ENCODE peak calls at places on chromosomes 11 and 22, in nine cellular contexts. C, O, Q, F, W, T, L, J and Y are unnamed samples. For H3K27me3, the result is how much of the 10 kb centered on the place peaks cover.

GRCh38 chr11:60919320-60919719 is 4.9 kb upstream of the TMEM132A start:
- DNase-seq in L (no peak), O (no peak), Q (no peak), F (no peak), C (no peak), T (no peak), J (no peak), W (no peak), Y (no peak)

GRCh38 chr11:31782243-31782642 is 28.9 kb downstream of the PAX6 start:
- DNase-seq in T (no peak), F (no peak), W (no peak), J (no peak), C (no peak), Q (no peak), L (no peak), O (no peak), Y (no peak)

GRCh38 chr11:45538363-45538762 is 127.1 kb downstream of the CHST1 start:
- DNase-seq in O (no peak), W (peak), L (no peak), J (peak), F (peak), Q (no peak), C (no peak), T (no peak), Y (no peak)

GRCh38 chr11:102464859-102465500 is 12.4 kb upstream of the TMEM123 start:
- DNase-seq in T (no peak), O (no peak), Q (no peak), F (no peak), L (no peak), J (no peak), C (no peak), W (no peak), Y (no peak)

GRCh38 chr11:61377461-61378160 is 14.8 kb upstream of the TMEM216 start:
- DNase-seq in F (no peak), L (no peak), O (no peak), W (no peak), J (no peak), Q (no peak), T (no peak), C (peak), Y (no peak)

GRCh38 chr11:68706237-68706636 is 21.9 kb downstream of the GAL start:
- DNase-seq in F (no peak), O (no peak), J (no peak), W (no peak), C (no peak), L (no peak), T (no peak), Q (peak), Y (no peak)

GRCh38 chr11:74024630-74025029 is 15.7 kb upstream of the UCP3 start:
- DNase-seq in T (no peak), J (peak), L (no peak), F (peak), C (peak), W (peak), O (no peak), Q (no peak), Y (no peak)

GRCh38 chr11:2703487-2704141 is 3.8 kb upstream of the KCNQ1OT1 start:
- DNase-seq in O (no peak), T (no peak), J (peak), Q (peak), W (peak), L (no peak), F (peak), C (no peak), Y (peak)

GRCh38 chr11:68960299-68961071 is 20.3 kb downstream of the MRGPRD start:
- DNase-seq in C (no peak), W (no peak), F (no peak), Q (no peak), T (no peak), L (no peak), O (no peak), J (peak), Y (no peak)

GRCh38 chr11:71542856-71543743 is 5.1 kb upstream of the KRTAP5-9 start:
- DNase-seq in L (no peak), F (peak), T (no peak), J (no peak), Q (no peak), C (peak), O (no peak), W (no peak), Y (no peak)

GRCh38 chr11:69750875-69751597 is 24.1 kb downstream of the FGF4 start:
- DNase-seq in W (no peak), F (no peak), T (no peak), O (no peak), J (peak), C (no peak), Q (no peak), L (no peak), Y (no peak)

GRCh38 chr22:22103078-22103593 is 120.5 kb upstream of the TOP3B start:
- DNase-seq in J (no peak), C (peak), T (no peak), O (no peak), W (no peak), Q (peak), F (no peak), L (no peak), Y (no peak)

GRCh38 chr22:50200333-50201190 is at the start of gene SELENOO:
- DNase-seq in W (peak), F (peak), J (peak), L (peak), T (no peak), C (peak), Q (peak), O (no peak), Y (peak)

GRCh38 chr11:90542092-90542491 is 319.2 kb upstream of the CHORDC1 start:
- DNase-seq in F (no peak), C (no peak), J (no peak), L (no peak), O (no peak), T (no peak), Q (no peak), W (no peak), Y (no peak)

GRCh38 chr11:43942651-43943356 is 367 bp downstream of the C11orf96 start:
- DNase-seq in O (no peak), Q (peak), F (peak), L (peak), W (no peak), T (no peak), C (peak), J (peak), Y (no peak)

GRCh38 chr11:123062892-123063395 is 1.0 kb upstream of the HSPA8 start:
- DNase-seq in O (no peak), J (no peak), Q (peak), F (peak), C (peak), T (no peak), W (no peak), L (no peak), Y (no peak)

GRCh38 chr11:8094656-8095055 is 13.6 kb downstream of the TUB start:
- DNase-seq in C (no peak), W (no peak), O (no peak), T (no peak), L (no peak), J (no peak), F (no peak), Q (no peak), Y (no peak)

GRCh38 chr22:36221799-36222751 is 17.3 kb downstream of the APOL2 start:
- DNase-seq in L (no peak), F (peak), W (no peak), O (no peak), C (peak), J (peak), T (peak), Q (peak), Y (peak)

GRCh38 chr22:47798229-47798628 is 1035.8 kb downstream of the TBC1D22A start:
- DNase-seq in O (no peak), F (no peak), L (no peak), W (no peak), J (no peak), T (no peak), Q (no peak), C (no peak), Y (no peak)

GRCh38 chr22:24156915-24157782 is 24.1 kb upstream of the SUSD2 start:
- DNase-seq in T (peak), O (no peak), F (peak), L (peak), Q (peak), W (peak), C (peak), J (peak), Y (peak)

GRCh38 chr22:20433686-20434241 is 3.9 kb downstream of the SCARF2 start:
- DNase-seq in F (no peak), O (no peak), L (peak), C (no peak), Q (no peak), J (peak), T (no peak), W (no peak), Y (no peak)

GRCh38 chr11:107427569-107428180 is 29.9 kb downstream of the CWF19L2 start:
- DNase-seq in J (no peak), Q (no peak), O (no peak), W (no peak), T (no peak), L (no peak), C (no peak), F (peak), Y (peak)

GRCh38 chr11:73645570-73645969 is 811 bp upstream of the PLEKHB1 start:
- DNase-seq in O (no peak), L (no peak), T (no peak), W (no peak), C (no peak), Q (peak), J (no peak), F (peak), Y (no peak)

GRCh38 chr11:83403990-83404389 is 117.8 kb upstream of the CCDC90B start:
- DNase-seq in C (no peak), O (no peak), Q (peak), T (no peak), J (no peak), W (no peak), L (no peak), F (no peak), Y (peak)

GRCh38 chr22:22786301-22787115 is 101.1 kb upstream of the IGLL5 start:
- DNase-seq in T (no peak), O (no peak), F (no peak), W (no peak), L (no peak), J (no peak), Q (no peak), C (no peak), Y (no peak)

GRCh38 chr22:39243443-39244072 is 1.2 kb downstream of the PDGFB start:
- DNase-seq in J (no peak), T (no peak), L (no peak), Q (peak), F (no peak), W (no peak), O (no peak), C (no peak), Y (no peak)

GRCh38 chr22:39242389-39242808 is 2.4 kb downstream of the PDGFB start:
- DNase-seq in J (no peak), L (no peak), F (no peak), O (no peak), W (no peak), Q (peak), C (no peak), T (no peak), Y (no peak)

GRCh38 chr22:39241632-39242388 is 3.0 kb downstream of the PDGFB start:
- DNase-seq in Q (no peak), O (no peak), W (no peak), L (no peak), F (no peak), C (peak), J (no peak), T (no peak), Y (no peak)

GRCh38 chr22:39244073-39244495 is 698 bp downstream of the PDGFB start:
- DNase-seq in W (no peak), F (no peak), L (no peak), Q (no peak), C (peak), O (no peak), J (no peak), T (no peak), Y (no peak)

DNA sequence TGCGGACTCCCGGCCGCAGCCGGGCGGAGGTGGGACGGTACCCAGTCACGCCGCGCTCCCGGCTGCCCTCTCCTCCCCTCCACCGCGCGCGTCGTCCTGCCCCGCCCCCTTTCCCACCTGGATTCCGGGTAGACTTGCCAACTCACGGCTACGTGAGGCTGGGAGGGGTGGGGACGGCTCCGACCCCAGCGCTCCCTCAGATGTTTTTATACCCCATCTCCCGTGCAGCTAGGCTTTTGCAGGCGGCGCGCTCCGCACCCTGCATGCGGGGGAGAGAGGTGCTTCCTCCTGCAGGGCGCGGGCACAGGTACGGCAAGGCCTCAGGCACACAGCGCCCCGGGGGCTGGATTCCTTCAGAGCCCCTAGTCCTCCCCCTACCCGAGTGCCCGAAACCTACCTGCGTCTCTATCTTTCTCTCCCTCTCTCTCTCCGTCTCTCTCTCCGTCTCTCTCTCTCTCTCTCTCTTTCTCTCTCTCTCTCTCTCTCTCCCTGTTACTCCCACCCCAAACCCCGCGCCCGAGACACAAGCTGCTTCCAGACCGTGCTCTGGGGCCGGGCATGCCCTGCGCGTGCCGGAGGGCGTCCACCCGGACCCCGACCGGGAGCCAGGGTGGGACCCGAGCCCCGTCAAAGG is 1.9 kb downstream of the PDGFB start:
- DNase-seq in Q (peak), F (no peak), W (no peak), O (no peak), L (no peak), C (no peak), T (no peak), J (no peak), Y (no peak)
- H3K27me3 ChIP-seq in Q (half or more), F (under half), W (under half), O (under half), L (under half), C (under half), T (under half), J (under half), Y (under half)

DNA sequence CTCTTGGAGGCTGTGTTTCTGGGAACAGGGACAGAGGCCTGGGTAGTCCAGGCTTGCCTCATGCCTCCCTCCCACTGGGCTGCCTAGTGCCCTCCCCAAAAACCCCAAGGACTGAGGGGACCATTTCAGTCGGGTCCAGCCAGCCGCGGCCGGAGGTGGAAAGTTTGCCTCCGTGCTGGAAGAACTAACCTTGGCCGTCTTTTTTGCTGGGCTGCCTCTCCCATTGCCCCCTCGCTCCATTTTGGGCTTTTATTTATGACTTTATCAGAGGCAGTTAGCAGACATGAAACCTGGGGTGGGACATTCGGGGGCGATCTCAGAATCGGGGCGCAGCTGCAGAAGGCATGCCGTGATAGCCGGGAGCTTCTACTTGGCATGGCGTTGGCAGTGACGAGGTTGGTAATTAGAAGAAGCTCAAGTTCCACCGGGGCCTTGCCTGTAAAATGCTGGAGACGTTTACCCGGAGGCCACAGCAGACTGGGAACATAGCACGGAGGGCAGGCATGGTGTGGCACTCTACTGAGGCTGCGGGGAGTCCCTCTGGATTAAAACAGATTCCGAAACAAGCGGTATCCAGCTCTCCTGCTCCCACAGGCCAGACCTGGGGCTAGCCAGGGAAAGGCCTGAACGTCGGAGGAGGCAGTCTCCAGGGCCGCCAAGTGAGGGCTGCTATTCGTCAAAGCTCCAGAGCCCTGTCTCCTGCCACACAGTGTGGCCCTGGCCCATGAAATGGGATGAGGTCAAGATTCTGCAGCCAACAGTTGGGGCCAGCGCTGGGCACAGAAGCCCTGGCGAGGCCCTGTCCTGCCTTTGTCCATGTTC is 76.4 kb upstream of the PPARA start:
- DNase-seq in L (peak), W (peak), F (peak), J (peak), O (no peak), T (no peak), Q (no peak), C (peak), Y (peak)
- H3K4me3 ChIP-seq in L (peak), W (peak), F (no peak), J (peak), O (peak), T (peak), Q (peak), C (peak), Y (peak)

GRCh38 chr11:120217941-120218694 is 7.3 kb downstream of the OAF start:
- DNase-seq in T (no peak), O (no peak), C (no peak), Q (no peak), J (no peak), L (no peak), F (no peak), W (no peak), Y (no peak)

GRCh38 chr11:120216426-120217102 is 5.7 kb downstream of the OAF start:
- DNase-seq in W (peak), L (no peak), F (no peak), O (no peak), T (no peak), C (no peak), J (no peak), Q (no peak), Y (no peak)

GRCh38 chr11:120217526-120217925 is 6.7 kb downstream of the OAF start:
- DNase-seq in O (no peak), L (no peak), T (no peak), Q (no peak), J (no peak), F (no peak), W (no peak), C (no peak), Y (no peak)

GRCh38 chr11:120214581-120214980 is 3.7 kb downstream of the OAF start:
- DNase-seq in T (no peak), Q (no peak), J (no peak), F (no peak), W (no peak), C (no peak), O (no peak), L (no peak), Y (no peak)

GRCh38 chr11:120215634-120216033 is 4.8 kb downstream of the OAF start:
- DNase-seq in Q (no peak), T (no peak), C (peak), O (no peak), F (peak), J (no peak), W (peak), L (no peak), Y (no peak)
- H3K27me3 ChIP-seq in Q (half or more), T (half or more), C (under half), O (under half), F (half or more), J (under half), W (under half), L (under half), Y (under half)

DNA sequence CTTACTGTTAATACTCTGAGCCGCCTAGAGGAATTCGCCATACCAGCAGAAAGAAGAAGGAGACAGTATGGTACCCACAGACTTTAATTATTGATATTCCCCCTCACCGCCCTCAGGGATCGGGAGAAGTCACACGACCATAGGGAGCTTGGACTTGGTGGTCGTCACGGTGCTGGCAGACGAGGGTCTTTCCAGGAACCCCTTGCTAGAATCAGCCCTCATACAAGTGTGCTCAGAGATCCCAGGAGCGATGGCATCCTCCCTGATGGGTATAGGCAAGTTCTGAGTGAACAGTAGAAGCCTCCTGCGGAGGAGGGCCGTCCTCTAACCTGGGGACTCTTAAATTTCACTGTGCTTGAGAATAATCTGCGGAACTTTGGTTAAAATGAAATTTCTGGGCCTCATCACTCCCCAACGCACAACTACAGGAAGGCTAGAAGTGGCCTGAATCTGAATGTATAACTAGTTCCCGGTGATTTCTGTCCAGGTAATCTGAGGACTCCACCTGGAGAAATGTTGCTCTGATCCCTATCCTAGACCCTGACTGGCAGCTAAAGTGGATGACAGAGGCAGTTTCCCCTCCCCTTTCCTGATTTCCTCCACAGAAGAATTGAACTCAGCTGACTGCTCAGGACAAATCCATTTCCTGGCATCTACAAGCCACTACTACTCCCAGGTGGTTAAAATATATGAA is 4.5 kb downstream of the VSIG2 start:
- DNase-seq in F (no peak), W (no peak), J (no peak), O (no peak), Q (no peak), L (no peak), C (no peak), T (no peak), Y (no peak)
- H3K4me3 ChIP-seq in F (no peak), W (peak), J (peak), O (no peak), Q (peak), L (no peak), C (no peak), T (no peak), Y (no peak)